ENCODE peak calls at places on chromosomes 6 and 20, in eight cellular contexts. X, D, P, G, O, Y, L and I are unnamed samples.

GRCh38 chr6:19833947-19834346 is 3.2 kb upstream of the ID4 start:
- DNase-seq in X (no peak), D (no peak), P (no peak), G (no peak), O (no peak), Y (no peak), L (no peak), I (no peak)

GRCh38 chr6:86215323-86215722 is 572.6 kb upstream of the SYNCRIP start:
- DNase-seq in X (no peak), D (no peak), P (no peak), G (no peak), O (no peak), Y (no peak), L (no peak), I (no peak)

GRCh38 chr6:3031857-3032256 is 32.2 kb downstream of the NQO2 start:
- DNase-seq in X (no peak), D (no peak), P (no peak), G (no peak), O (no peak), Y (no peak), L (no peak), I (no peak)

GRCh38 chr6:36487698-36488097 is 44.9 kb downstream of the KCTD20 start:
- DNase-seq in X (no peak), D (no peak), P (no peak), G (no peak), O (no peak), Y (no peak), L (no peak), I (no peak)

GRCh38 chr6:158718431-158719126 is 68.7 kb downstream of the SYTL3 start:
- DNase-seq in X (no peak), D (no peak), P (no peak), G (peak; percentile 77), O (no peak), Y (peak; percentile 80), L (peak; percentile 46), I (no peak)

GRCh38 chr6:27495386-27496135 is 22.7 kb upstream of the ZNF184 start:
- DNase-seq in X (no peak), D (peak; percentile 56), P (peak; percentile 68), G (peak; percentile 59), O (no peak), Y (peak; percentile 80), L (peak; percentile 79), I (peak; percentile 87)

GRCh38 chr6:3813150-3813780 is 35.9 kb upstream of the FAM50B start:
- DNase-seq in X (no peak), D (no peak), P (no peak), G (no peak), O (no peak), Y (no peak), L (peak; percentile 63), I (no peak)

GRCh38 chr6:146788115-146788514 is 189.3 kb downstream of the ADGB start:
- DNase-seq in X (no peak), D (no peak), P (no peak), G (no peak), O (no peak), Y (no peak), L (no peak), I (no peak)

GRCh38 chr20:38297916-38298674 is 5.9 kb upstream of the BPI start:
- DNase-seq in X (no peak), D (no peak), P (no peak), G (no peak), O (no peak), Y (no peak), L (no peak), I (no peak)

GRCh38 chr6:133047706-133048105 is 193.5 kb upstream of the EYA4 start:
- DNase-seq in X (no peak), D (no peak), P (no peak), G (no peak), O (no peak), Y (no peak), L (no peak), I (no peak)

GRCh38 chr6:39378175-39378889 is 55.8 kb upstream of the KCNK16 start:
- DNase-seq in X (no peak), D (no peak), P (no peak), G (no peak), O (no peak), Y (no peak), L (no peak), I (no peak)

GRCh38 chr20:47198254-47198671 is 158.2 kb downstream of the ZMYND8 start:
- DNase-seq in X (no peak), D (no peak), P (no peak), G (no peak), O (no peak), Y (no peak), L (peak; percentile 71), I (no peak)

GRCh38 chr6:5438882-5439584 is 177.7 kb downstream of the FARS2 start:
- DNase-seq in X (no peak), D (no peak), P (no peak), G (no peak), O (no peak), Y (no peak), L (no peak), I (no peak)

GRCh38 chr6:157240059-157240959 is 83.0 kb downstream of the TMEM242 start:
- DNase-seq in X (no peak), D (no peak), P (no peak), G (no peak), O (no peak), Y (no peak), L (peak; percentile 33), I (no peak)